ENCODE peak calls at places on chromosome 22, in ten cellular contexts. L is AG04450; U is GDM1; X is breast epithelium; N is pons; Q is CD4-positive, CD25-positive, alpha-beta regulatory T cell; T is EL; I is HepG2; O is AG09319; H is stimulated activated effector memory CD8-positive, alpha-beta T cell treated with anti-CD3 and anti-CD28 coated beads, Interleukin-12 subunit alpha, Interleukin-12 subunit beta, amount 100 ng/mL, for 72 hours. K is an unnamed sample.

GRCh38 chr22:22871536-22872278 is 15.9 kb upstream of the IGLL5 start:
- DNase-seq in U (no peak), L (no peak), N (no peak), O (no peak), T (no peak), X (no peak), H (no peak), Q (no peak), I (no peak), K (no peak)

GRCh38 chr22:24106385-24107381 is 74.6 kb upstream of the SUSD2 start:
- DNase-seq in L (no peak), I (no peak), N (no peak), T (no peak), Q (peak), O (peak), X (no peak), H (peak), U (no peak), K (no peak)

GRCh38 chr22:48827228-48827810 is 1000.4 kb downstream of the BRD1 start:
- DNase-seq in N (no peak), I (no peak), U (no peak), X (peak), H (no peak), O (no peak), L (no peak), Q (no peak), T (no peak), K (no peak)

GRCh38 chr22:48258108-48258705 is 1495.8 kb downstream of the TBC1D22A start:
- DNase-seq in U (no peak), H (no peak), T (no peak), Q (no peak), X (no peak), N (no peak), O (no peak), L (no peak), I (no peak), K (no peak)

GRCh38 chr22:40193429-40194421 is 16.0 kb downstream of the TNRC6B start:
- DNase-seq in L (no peak), Q (no peak), I (no peak), T (no peak), X (no peak), H (no peak), U (no peak), N (no peak), O (no peak), K (no peak)

GRCh38 chr22:37179622-37180420 is 8.2 kb downstream of the C1QTNF6 start:
- DNase-seq in T (no peak), U (no peak), O (no peak), Q (no peak), N (no peak), L (no peak), X (no peak), H (no peak), I (no peak), K (no peak)

GRCh38 chr22:38614331-38615122 is 41.7 kb downstream of the FAM227A start:
- DNase-seq in T (peak), Q (no peak), X (no peak), O (no peak), L (no peak), H (no peak), I (peak), U (no peak), N (no peak), K (no peak)

GRCh38 chr22:44311855-44312170 is 938 bp downstream of the SHISAL1 start:
- DNase-seq in L (no peak), I (no peak), O (no peak), X (no peak), T (peak), Q (no peak), N (no peak), U (no peak), H (no peak), K (no peak)